ENCODE peak calls at places on chromosomes 7 and 10, in four cellular contexts. H is endothelial cell, C is tibial nerve, V is cardiac muscle cell. K is an unnamed sample.

GRCh38 chr10:34275626-34276025 is 539.5 kb downstream of the PARD3 start:
- DNase-seq in H (no peak), C (no peak), V (no peak), K (no peak)

GRCh38 chr10:133379152-133379800 is at the start of gene PAOX:
- DNase-seq in H (peak; percentile 53), C (peak; percentile 45), V (peak; percentile 75), K (peak; percentile 87)

GRCh38 chr10:86946215-86947170 is 10.9 kb downstream of the MMRN2 start:
- DNase-seq in H (no peak), C (no peak), V (no peak), K (no peak)

GRCh38 chr10:94131885-94132284 is 138.2 kb downstream of the PLCE1 start:
- DNase-seq in H (no peak), C (no peak), V (peak; percentile 69), K (no peak)

GRCh38 chr10:123553810-123554430 is 112.2 kb upstream of the GPR26 start:
- DNase-seq in H (no peak), C (no peak), V (no peak), K (no peak)

GRCh38 chr7:20865684-20866083 is 79.0 kb upstream of the SP8 start:
- DNase-seq in H (no peak), C (no peak), V (no peak), K (no peak)

GRCh38 chr7:55469271-55469681 is 103.0 kb downstream of the VOPP1 start:
- DNase-seq in H (no peak), C (no peak), V (no peak), K (no peak)

GRCh38 chr10:121158988-121159579 is 307.9 kb downstream of the WDR11 start:
- DNase-seq in H (no peak), C (no peak), V (no peak), K (peak; percentile 35)

GRCh38 chr10:32153931-32154330 is 97.7 kb upstream of the KIF5B start:
- DNase-seq in H (no peak), C (no peak), V (peak; percentile 60), K (no peak)

GRCh38 chr10:121418126-121418777 is 180.0 kb downstream of the FGFR2 start:
- DNase-seq in H (no peak), C (no peak), V (peak; percentile 5), K (peak; percentile 61)

GRCh38 chr7:86158111-86158510 is 485.6 kb upstream of the GRM3 start:
- DNase-seq in H (no peak), C (no peak), V (no peak), K (no peak)

GRCh38 chr10:130843051-130843653 is 468.4 kb downstream of the TCERG1L start:
- DNase-seq in H (no peak), C (no peak), V (no peak), K (no peak)

GRCh38 chr10:109889867-109890266 is 33.4 kb downstream of the XPNPEP1 start:
- DNase-seq in H (no peak), C (no peak), V (peak; percentile 77), K (no peak)

GRCh38 chr7:94656658-94656924 is 658 bp upstream of the SGCE start:
- DNase-seq in H (no peak), C (no peak), V (no peak), K (no peak)

GRCh38 chr10:1035201-1035600 is 9.5 kb upstream of the IDI2 start:
- DNase-seq in H (no peak), C (no peak), V (no peak), K (no peak)

GRCh38 chr10:127020260-127020659 is 115.0 kb downstream of the DOCK1 start:
- DNase-seq in H (no peak), C (no peak), V (no peak), K (no peak)

GRCh38 chr7:84950836-84951235 is 236.0 kb downstream of the SEMA3D start:
- DNase-seq in H (no peak), C (no peak), V (peak; percentile 7), K (peak; percentile 20)

GRCh38 chr10:99945286-99945685 is 64.5 kb downstream of the DNMBP start:
- DNase-seq in H (no peak), C (no peak), V (peak; percentile 94), K (peak; percentile 54)

GRCh38 chr7:81865754-81866153 is 95.9 kb upstream of the HGF start:
- DNase-seq in H (no peak), C (no peak), V (no peak), K (no peak)

GRCh38 chr10:86198271-86198670 is 168.3 kb downstream of the GRID1 start:
- DNase-seq in H (no peak), C (no peak), V (no peak), K (no peak)

GRCh38 chr10:125999694-126000093 is 103.3 kb downstream of the FANK1 start:
- DNase-seq in H (no peak), C (no peak), V (no peak), K (no peak)

GRCh38 chr7:159125104-159125943 is 19.3 kb downstream of the VIPR2 start:
- DNase-seq in H (no peak), C (no peak), V (no peak), K (no peak)

GRCh38 chr10:33478089-33478674 is 143.7 kb upstream of the NRP1 start:
- DNase-seq in H (no peak), C (no peak), V (no peak), K (no peak)

GRCh38 chr7:107051376-107051775 is 6.9 kb downstream of the PRKAR2B start:
- DNase-seq in H (no peak), C (no peak), V (no peak), K (no peak)

GRCh38 chr10:89702121-89702480 is 711 bp downstream of the KIF20B start:
- DNase-seq in H (no peak), C (no peak), V (no peak), K (peak; percentile 23)

GRCh38 chr10:49448924-49449323 is 53.0 kb upstream of the DRGX start:
- DNase-seq in H (no peak), C (no peak), V (peak; percentile 4), K (no peak)

GRCh38 chr7:77425151-77426051 is 9.3 kb upstream of the GSAP start:
- DNase-seq in H (peak; percentile 8), C (no peak), V (peak; percentile 54), K (no peak)

GRCh38 chr7:66883716-66884115 is 37.3 kb upstream of the TMEM248 start:
- DNase-seq in H (no peak), C (no peak), V (no peak), K (no peak)

GRCh38 chr10:71964669-71965515 is 697 bp downstream of the CHST3 start:
- DNase-seq in H (peak; percentile 34), C (peak; percentile 63), V (peak; percentile 81), K (peak; percentile 79)

GRCh38 chr10:48598243-48598935 is 6.5 kb downstream of the ARHGAP22 start:
- DNase-seq in H (no peak), C (no peak), V (no peak), K (no peak)

GRCh38 chr10:60417024-60417423 is 27.3 kb upstream of the ANK3 start:
- DNase-seq in H (no peak), C (no peak), V (peak; percentile 41), K (peak; percentile 16)

GRCh38 chr10:100749309-100750217 is 4.2 kb downstream of the PAX2 start:
- DNase-seq in H (no peak), C (no peak), V (no peak), K (no peak)

GRCh38 chr10:102408728-102409603 is 9.6 kb downstream of the PSD start:
- DNase-seq in H (no peak), C (no peak), V (peak; percentile 82), K (peak; percentile 84)

GRCh38 chr7:130332259-130333053 is 12.2 kb upstream of the CPA5 start:
- DNase-seq in H (no peak), C (no peak), V (no peak), K (no peak)

GRCh38 chr7:4241791-4242190 is 440.3 kb upstream of the FOXK1 start:
- DNase-seq in H (no peak), C (no peak), V (no peak), K (no peak)

GRCh38 chr7:36283711-36284130 is 105.9 kb upstream of the ANLN start:
- DNase-seq in H (no peak), C (peak; percentile 34), V (no peak), K (no peak)

GRCh38 chr10:32105782-32106382 is 49.7 kb upstream of the KIF5B start:
- DNase-seq in H (no peak), C (no peak), V (no peak), K (peak; percentile 24)

GRCh38 chr7:82319674-82320118 is 123.9 kb downstream of the CACNA2D1 start:
- DNase-seq in H (no peak), C (peak; percentile 53), V (peak; percentile 89), K (peak; percentile 54)

GRCh38 chr7:36730046-36730445 is 5.8 kb upstream of the AOAH start:
- DNase-seq in H (no peak), C (no peak), V (no peak), K (no peak)